ENCODE peak calls at places on chromosomes 12 and 14, in nine cellular contexts. E is transverse colon, X is ovary, F is Peyer's patch, I is HCT116, R is breast epithelium, T is esophagus muscularis mucosa, P is right lobe of liver, A is adrenal gland. M is an unnamed sample.

GRCh38 chr12:127723236-127723635 is 543.7 kb upstream of the TMEM132C start:
- DNase-seq in X (no peak), T (no peak), R (no peak), E (no peak), P (no peak), I (no peak), F (no peak), A (no peak), M (no peak)

GRCh38 chr14:101992708-101993107 is 28.3 kb downstream of the DYNC1H1 start:
- DNase-seq in I (no peak), T (no peak), A (no peak), F (peak; percentile 64), R (no peak), X (no peak), P (no peak), E (peak; percentile 17), M (no peak)

GRCh38 chr12:1314523-1314922 is 279.9 kb downstream of the FBXL14 start:
- DNase-seq in P (no peak), X (no peak), E (no peak), T (no peak), R (no peak), F (no peak), I (no peak), A (no peak), M (no peak)

GRCh38 chr12:71152838-71153237 is 5.0 kb downstream of the TSPAN8 start:
- DNase-seq in I (no peak), X (no peak), A (no peak), T (no peak), F (no peak), P (no peak), R (no peak), E (no peak), M (no peak)

GRCh38 chr12:66775941-66776340 is 97.1 kb upstream of the GRIP1 start:
- DNase-seq in E (no peak), T (no peak), X (no peak), F (no peak), I (no peak), R (no peak), A (no peak), P (no peak), M (no peak)

GRCh38 chr12:402127-402456 is 648 bp downstream of the CCDC77 start:
- DNase-seq in F (no peak), P (no peak), R (no peak), A (no peak), X (no peak), E (no peak), T (no peak), I (no peak), M (no peak)

GRCh38 chr12:127664901-127665300 is 602.1 kb upstream of the TMEM132C start:
- DNase-seq in R (no peak), I (no peak), X (no peak), T (no peak), F (no peak), E (no peak), P (no peak), A (no peak), M (no peak)

GRCh38 chr12:14853966-14854365 is 10.6 kb upstream of the ART4 start:
- DNase-seq in T (no peak), I (no peak), F (no peak), P (no peak), A (peak; percentile 45), X (no peak), R (no peak), E (no peak), M (no peak)

GRCh38 chr12:69042970-69043369 is 110.0 kb upstream of the CPM start:
- DNase-seq in P (no peak), X (no peak), I (no peak), E (no peak), A (no peak), R (no peak), F (no peak), T (no peak), M (peak; percentile 26)

GRCh38 chr12:54352022-54352531 is 12.2 kb downstream of the GPR84 start:
- DNase-seq in F (no peak), X (peak; percentile 88), T (no peak), A (peak; percentile 80), R (no peak), E (peak; percentile 30), P (no peak), I (no peak), M (peak; percentile 76)

GRCh38 chr12:31406345-31406744 is 80.4 kb upstream of the SINHCAF start:
- DNase-seq in X (no peak), I (no peak), T (no peak), F (no peak), E (no peak), A (no peak), R (no peak), P (no peak), M (no peak)

GRCh38 chr12:30847259-30847658 is 79.3 kb upstream of the TSPAN11 start:
- DNase-seq in R (no peak), I (peak; percentile 62), F (no peak), P (no peak), E (no peak), A (no peak), X (no peak), T (no peak), M (peak; percentile 11)

GRCh38 chr12:6171409-6172015 is 28.7 kb upstream of the CD9 start:
- DNase-seq in R (no peak), F (no peak), A (peak; percentile 43), X (no peak), T (no peak), E (no peak), I (no peak), P (no peak), M (peak; percentile 31)

GRCh38 chr14:46818147-46818546 is 166.6 kb upstream of the RPL10L start:
- DNase-seq in R (no peak), F (no peak), X (no peak), P (no peak), A (no peak), E (no peak), T (no peak), I (no peak), M (no peak)

GRCh38 chr12:131375972-131376345 is 334.9 kb upstream of the SFSWAP start:
- DNase-seq in A (no peak), X (no peak), R (no peak), E (no peak), T (no peak), I (no peak), P (no peak), F (no peak), M (no peak)

GRCh38 chr12:57600395-57600794 is 4.2 kb upstream of the DTX3 start:
- DNase-seq in T (no peak), E (no peak), X (no peak), F (no peak), I (no peak), P (no peak), A (no peak), R (no peak), M (no peak)

GRCh38 chr12:64729909-64730584 is 29.2 kb downstream of the GNS start:
- DNase-seq in E (no peak), A (no peak), P (no peak), I (no peak), T (no peak), F (no peak), R (no peak), X (no peak), M (no peak)

GRCh38 chr12:91133871-91134270 is 22.6 kb upstream of the LUM start:
- DNase-seq in X (no peak), R (no peak), A (no peak), T (no peak), F (no peak), P (no peak), E (no peak), I (no peak), M (no peak)

GRCh38 chr12:108360487-108360886 is 21.4 kb upstream of the CMKLR1 start:
- DNase-seq in F (no peak), E (no peak), A (no peak), I (no peak), P (no peak), R (no peak), X (no peak), T (no peak), M (no peak)

GRCh38 chr14:90115780-90116179 is 54.0 kb downstream of the KCNK13 start:
- DNase-seq in I (no peak), X (no peak), P (no peak), F (no peak), R (no peak), A (no peak), T (no peak), E (no peak), M (no peak)
- TF ChIP-seq POLR2A in I (no peak), X (no peak), P (no peak), F (no peak), R (no peak), A (no peak), T (no peak), E (no peak), M (no peak)

GRCh38 chr12:77344651-77345050 is 279.3 kb upstream of the E2F7 start:
- DNase-seq in A (no peak), E (no peak), T (no peak), X (no peak), I (no peak), F (no peak), P (no peak), R (no peak), M (no peak)
- H3K27me3 ChIP-seq in A (no peaks in the 10 kb centered on the region), E (no peaks in the 10 kb centered on the region), T (no peaks in the 10 kb centered on the region), X (no peaks in the 10 kb centered on the region), I (no peaks in the 10 kb centered on the region), F (no peaks in the 10 kb centered on the region), P (no peaks in the 10 kb centered on the region), R (no peaks in the 10 kb centered on the region), M (no peaks in the 10 kb centered on the region)

DNA sequence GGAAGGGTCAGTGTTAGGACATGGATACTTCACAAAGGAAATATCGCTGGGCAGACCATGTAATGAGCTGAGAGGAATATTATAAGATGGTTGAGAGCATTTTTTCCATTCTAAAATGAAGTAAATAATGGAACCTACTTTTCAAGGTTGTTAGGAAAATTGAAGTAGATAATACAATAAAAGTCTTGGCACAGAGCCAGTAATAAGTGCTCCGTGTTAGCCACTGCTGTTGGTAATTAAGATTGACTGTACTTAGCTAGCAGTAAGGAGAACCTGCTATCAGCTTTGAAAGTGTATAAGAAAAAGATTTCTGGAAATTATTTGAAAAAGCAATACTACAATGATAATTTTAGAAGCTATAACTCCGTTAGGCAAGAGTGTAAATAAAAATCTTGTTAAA is 77.6 kb downstream of the SCAF11 start:
- DNase-seq in A (no peak), I (no peak), R (no peak), X (no peak), P (no peak), E (no peak), F (no peak), T (no peak), M (no peak)
- TF ChIP-seq POLR2A in A (no peak), I (no peak), R (no peak), X (no peak), P (no peak), E (no peak), F (no peak), T (no peak), M (no peak)

DNA sequence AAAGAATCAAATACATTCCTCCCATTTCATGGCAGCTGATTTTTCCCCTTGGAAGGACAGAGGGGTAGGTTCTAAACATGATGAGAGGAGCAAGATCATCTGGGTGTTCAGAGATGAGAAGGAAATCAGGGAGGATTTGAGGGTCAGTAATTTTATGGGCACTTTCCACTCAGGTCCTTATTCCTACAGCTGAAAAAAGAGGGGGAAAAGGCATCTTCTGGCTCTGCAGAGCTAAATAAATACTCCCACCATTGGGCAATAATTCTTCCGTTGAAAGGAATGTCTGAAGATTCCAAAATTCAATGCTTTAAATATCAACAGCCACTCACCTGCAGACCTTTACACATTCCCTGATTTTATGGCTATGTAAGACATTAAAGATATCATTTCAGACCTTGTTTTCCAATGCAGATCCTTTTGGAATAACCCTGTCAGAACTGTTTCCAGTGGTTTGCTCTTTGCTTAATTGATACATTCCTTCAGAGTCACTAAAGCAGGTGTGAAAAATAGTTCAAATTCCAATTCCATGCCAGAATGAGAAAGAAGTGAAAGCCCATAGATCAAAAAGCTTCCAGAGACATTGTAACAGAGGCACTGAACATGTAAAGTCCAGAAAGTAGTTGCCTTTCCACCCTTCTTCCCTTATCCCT is 233.3 kb upstream of the KRR1 start:
- DNase-seq in T (no peak), X (no peak), P (no peak), I (no peak), F (no peak), A (no peak), E (no peak), R (no peak), M (no peak)
- H3K27me3 ChIP-seq in T (no peaks in the 10 kb centered on the region), X (no peaks in the 10 kb centered on the region), P (no peaks in the 10 kb centered on the region), I (no peaks in the 10 kb centered on the region), F (no peaks in the 10 kb centered on the region), A (no peaks in the 10 kb centered on the region), E (no peaks in the 10 kb centered on the region), R (no peaks in the 10 kb centered on the region), M (no peaks in the 10 kb centered on the region)